ENCODE peak calls at places on chromosomes 3 and 15, in four cellular contexts. D is K562, G is WTC11, E is GM12878. T is an unnamed sample.
A peak's percentile ranks its signal among the peaks of the same experiment; 100 is the strongest.

GRCh38 chr3:165640970-165641369 is 196.3 kb downstream of the BCHE start:
- DNase-seq in D (no peak), G (no peak), E (no peak), T (no peak)

GRCh38 chr3:141383555-141384129 is 15.3 kb downstream of the ZBTB38 start:
- DNase-seq in D (no peak), E (no peak), G (no peak), T (no peak)

GRCh38 chr15:69631005-69631404 is 178.4 kb downstream of the RPLP1 start:
- DNase-seq in E (no peak), D (no peak), G (no peak), T (no peak)

GRCh38 chr3:193391902-193392301 is 13.3 kb upstream of the ATP13A5 start:
- DNase-seq in G (no peak), D (no peak), E (no peak), T (no peak)

GRCh38 chr15:74291101-74292071 is 55.3 kb downstream of the CCDC33 start:
- DNase-seq in D (peak; percentile 90), G (peak; percentile 99), E (no peak), T (peak; percentile 85)

GRCh38 chr3:39705351-39705900 is 104.0 kb upstream of the MYRIP start:
- DNase-seq in D (no peak), G (no peak), E (no peak), T (no peak)

GRCh38 chr3:174331095-174331802 is 527.9 kb upstream of the NAALADL2 start:
- DNase-seq in G (no peak), E (no peak), D (no peak), T (no peak)

GRCh38 chr3:170211668-170212067 is 10.6 kb upstream of the PRKCI start:
- DNase-seq in G (no peak), D (no peak), E (no peak), T (no peak)

GRCh38 chr3:146404451-146404850 is 64.9 kb downstream of the PLSCR2 start:
- DNase-seq in G (no peak), D (no peak), E (no peak), T (no peak)

GRCh38 chr15:25022233-25022632 is 67.4 kb downstream of the SNRPN start:
- DNase-seq in G (no peak), E (no peak), D (no peak), T (no peak)

GRCh38 chr3:114179575-114179974 is 723 bp upstream of the DRD3 start:
- DNase-seq in G (peak; percentile 14), E (no peak), D (no peak), T (peak; percentile 42)

GRCh38 chr3:14839236-14839635 is 20.5 kb downstream of the FGD5 start:
- DNase-seq in D (no peak), G (no peak), E (no peak), T (peak; percentile 54)

GRCh38 chr15:39438795-39439577 is 141.9 kb upstream of the THBS1 start:
- DNase-seq in G (no peak), D (no peak), E (no peak), T (no peak)

GRCh38 chr3:66350601-66351000 is 129.8 kb downstream of the SLC25A26 start:
- DNase-seq in G (no peak), D (no peak), E (no peak), T (no peak)

GRCh38 chr15:74630284-74631086 is 14.8 kb downstream of the CLK3 start:
- DNase-seq in D (no peak), E (no peak), G (peak; percentile 50), T (no peak)

GRCh38 chr3:9912294-9912935 is 4.5 kb upstream of the IL17RC start:
- DNase-seq in G (no peak), D (no peak), E (no peak), T (no peak)

GRCh38 chr15:39511000-39511914 is 69.6 kb upstream of the THBS1 start:
- DNase-seq in E (no peak), G (no peak), D (peak; percentile 19), T (no peak)

GRCh38 chr3:153315781-153316180 is 153.8 kb downstream of the RAP2B start:
- DNase-seq in G (no peak), E (no peak), D (no peak), T (no peak)

GRCh38 chr15:90957105-90957790 is 2.6 kb downstream of the RCCD1 start:
- DNase-seq in D (no peak), E (no peak), G (peak; percentile 61), T (peak; percentile 77)

GRCh38 chr15:56918907-56919707 is 663 bp downstream of the TCF12 start:
- DNase-seq in G (peak; percentile 60), D (peak; percentile 58), E (no peak), T (peak; percentile 75)

GRCh38 chr3:56119575-56120349 is 348.5 kb downstream of the ERC2 start:
- DNase-seq in D (no peak), G (no peak), E (no peak), T (no peak)

GRCh38 chr3:168624195-168624594 is 528.5 kb upstream of the GOLIM4 start:
- DNase-seq in E (no peak), D (no peak), G (no peak), T (no peak)

DNA sequence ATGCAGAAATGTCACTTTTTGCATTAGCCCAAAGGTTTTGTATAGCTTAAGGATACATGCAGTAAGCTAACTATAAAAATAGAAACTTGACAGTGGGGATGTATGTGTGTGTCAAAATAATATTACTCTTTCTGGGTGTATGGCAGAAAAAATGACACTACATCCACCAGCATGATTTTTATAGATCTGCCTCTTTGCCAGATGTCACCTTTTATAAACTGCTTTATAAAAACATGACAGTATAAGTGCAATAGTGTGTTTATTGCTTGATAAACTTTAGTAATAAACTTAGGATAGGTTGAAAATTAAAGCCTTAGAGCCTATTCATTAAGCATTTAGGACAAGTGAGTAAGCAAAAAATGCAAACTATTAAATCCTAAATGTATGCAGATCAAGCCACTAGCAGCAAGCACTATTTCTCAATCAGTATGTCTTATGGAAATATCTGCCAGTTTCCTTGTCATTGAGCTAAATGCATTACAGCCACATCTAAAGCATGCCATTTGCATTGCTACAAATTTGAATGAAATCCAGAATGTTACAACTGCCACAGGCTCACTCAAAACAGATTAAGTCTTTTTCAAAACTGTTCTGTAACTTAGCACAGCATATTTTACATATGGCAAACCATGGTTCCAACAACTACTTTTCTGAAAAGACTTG is 935.0 kb downstream of the FHIT start:
- DNase-seq in G (no peak), E (no peak), D (no peak), T (no peak)
- TF ChIP-seq USF1 in G (no peak), E (no peak), D (no peak), T (no peak)

GRCh38 chr15:30791239-30791638 is 112.5 kb upstream of the FAN1 start:
- DNase-seq in G (peak; percentile 76), D (peak; percentile 78), E (no peak), T (peak; percentile 16)
- TF ChIP-seq USF1 in G (no peak), D (no peak), E (no peak), T (no peak)

GRCh38 chr3:123602325-123602724 is 17.5 kb upstream of the HACD2 start:
- DNase-seq in E (no peak), D (no peak), G (no peak), T (no peak)
- TF ChIP-seq USF1 in E (no peak), D (no peak), G (no peak), T (no peak)

GRCh38 chr3:197285557-197285956 is 12.9 kb downstream of the DLG1 start:
- DNase-seq in E (no peak), G (no peak), D (no peak), T (no peak)

GRCh38 chr3:197292083-197293042 is 6.0 kb downstream of the DLG1 start:
- DNase-seq in G (no peak), D (no peak), E (no peak), T (no peak)

GRCh38 chr3:197293605-197294237 is 4.7 kb downstream of the DLG1 start:
- DNase-seq in D (no peak), E (no peak), G (no peak), T (no peak)

GRCh38 chr3:197286678-197287077 is 11.7 kb downstream of the DLG1 start:
- DNase-seq in D (no peak), G (no peak), E (no peak), T (no peak)

GRCh38 chr3:197289726-197290125 is 8.7 kb downstream of the DLG1 start:
- DNase-seq in D (no peak), E (no peak), G (no peak), T (no peak)
- TF ChIP-seq USF1 in D (no peak), E (no peak), G (no peak), T (no peak)

GRCh38 chr15:49037546-49037940 is 8.7 kb downstream of the SECISBP2L start:
- DNase-seq in D (no peak), G (no peak), E (no peak), T (no peak)
- TF ChIP-seq USF1 in D (no peak), G (no peak), E (no peak), T (no peak)